ENCODE peak calls at places on chromosomes 13 and 19, in seven cellular contexts. Q is MM.1S, B is fibroblast of villous mesenchyme, O is tibial artery, I is mammary epithelial cell, A is psoas muscle, E is dorsolateral prefrontal cortex. P is an unnamed sample.

GRCh38 chr19:32324631-32325215 is 20.7 kb upstream of the ZNF507 start:
- DNase-seq in Q (peak; percentile 45), B (no peak), O (no peak), I (no peak), A (no peak), E (no peak), P (peak; percentile 40)

GRCh38 chr13:24299488-24300114 is 9.8 kb upstream of the C1QTNF9 start:
- DNase-seq in Q (no peak), B (no peak), O (no peak), I (no peak), A (no peak), E (no peak), P (no peak)

GRCh38 chr13:31172001-31172400 is 10.3 kb upstream of the HSPH1 start:
- DNase-seq in Q (no peak), B (peak; percentile 27), O (no peak), I (peak; percentile 70), A (no peak), E (no peak), P (peak; percentile 68)

GRCh38 chr13:47480941-47481340 is 520.1 kb downstream of the SUCLA2 start:
- DNase-seq in Q (no peak), B (no peak), O (no peak), I (no peak), A (no peak), E (no peak), P (no peak)

GRCh38 chr19:1259206-1259872 is 9.8 kb upstream of the CIRBP start:
- DNase-seq in Q (peak; percentile 78), B (peak; percentile 80), O (peak; percentile 70), I (no peak), A (peak; percentile 78), E (no peak), P (peak; percentile 51)

GRCh38 chr19:39412867-39413268 is 399 bp downstream of the PLEKHG2 start:
- DNase-seq in Q (no peak), B (no peak), O (peak; percentile 60), I (no peak), A (no peak), E (no peak), P (no peak)

GRCh38 chr19:15195381-15195964 is 5.3 kb downstream of the NOTCH3 start:
- DNase-seq in Q (no peak), B (peak; percentile 65), O (peak; percentile 74), I (peak; percentile 80), A (peak; percentile 47), E (no peak), P (peak; percentile 47)

GRCh38 chr19:29567366-29567915 is 38.6 kb upstream of the POP4 start:
- DNase-seq in Q (no peak), B (no peak), O (no peak), I (no peak), A (no peak), E (no peak), P (no peak)

GRCh38 chr13:77381059-77381458 is 54.2 kb upstream of the MYCBP2 start:
- DNase-seq in Q (no peak), B (no peak), O (no peak), I (no peak), A (no peak), E (no peak), P (no peak)

GRCh38 chr13:112057736-112058518 is 9.0 kb upstream of the SOX1 start:
- DNase-seq in Q (no peak), B (no peak), O (no peak), I (no peak), A (no peak), E (no peak), P (no peak)

GRCh38 chr13:19726611-19727010 is 56.1 kb downstream of the PSPC1 start:
- DNase-seq in Q (no peak), B (no peak), O (no peak), I (no peak), A (no peak), E (no peak), P (peak; percentile 63)

GRCh38 chr13:29362849-29363604 is 232.5 kb downstream of the SLC7A1 start:
- DNase-seq in Q (peak; percentile 51), B (peak; percentile 52), O (no peak), I (peak; percentile 32), A (no peak), E (peak; percentile 50), P (peak; percentile 36)

GRCh38 chr19:54600228-54600627 is 6.8 kb downstream of the LILRA1 start:
- DNase-seq in Q (no peak), B (no peak), O (no peak), I (no peak), A (no peak), E (no peak), P (no peak)

GRCh38 chr19:15124572-15125231 is 17.5 kb downstream of the SYDE1 start:
- DNase-seq in Q (no peak), B (no peak), O (no peak), I (peak; percentile 34), A (no peak), E (peak; percentile 37), P (no peak)

GRCh38 chr13:112184261-112184660 is 117.3 kb downstream of the SOX1 start:
- DNase-seq in Q (no peak), B (no peak), O (no peak), I (no peak), A (no peak), E (no peak), P (no peak)

GRCh38 chr13:46526763-46527162 is 26.2 kb upstream of the LRCH1 start:
- DNase-seq in Q (no peak), B (no peak), O (no peak), I (no peak), A (no peak), E (no peak), P (no peak)

GRCh38 chr13:76148374-76148773 is 512.2 kb downstream of the LMO7 start:
- DNase-seq in Q (peak; percentile 72), B (no peak), O (no peak), I (no peak), A (no peak), E (no peak), P (no peak)

GRCh38 chr19:38649305-38650179 is 2.1 kb downstream of the ACTN4 start:
- DNase-seq in Q (no peak), B (no peak), O (no peak), I (peak; percentile 82), A (peak; percentile 52), E (no peak), P (peak; percentile 41)

GRCh38 chr19:13644648-13645047 is 119.7 kb upstream of the MRI1 start:
- DNase-seq in Q (no peak), B (no peak), O (no peak), I (no peak), A (no peak), E (no peak), P (no peak)

GRCh38 chr13:32278456-32278855 is 36.7 kb downstream of the ZAR1L start:
- DNase-seq in Q (no peak), B (peak; percentile 22), O (no peak), I (peak; percentile 68), A (no peak), E (no peak), P (no peak)

GRCh38 chr19:14616310-14616870 is 33.5 kb downstream of the CLEC17A start:
- DNase-seq in Q (no peak), B (no peak), O (no peak), I (no peak), A (no peak), E (no peak), P (no peak)

GRCh38 chr13:37652596-37652995 is 54.0 kb upstream of the POSTN start:
- DNase-seq in Q (no peak), B (no peak), O (no peak), I (no peak), A (no peak), E (no peak), P (peak; percentile 58)

GRCh38 chr19:4380254-4380727 is 20.1 kb downstream of the SH3GL1 start:
- DNase-seq in Q (no peak), B (no peak), O (no peak), I (peak; percentile 65), A (peak; percentile 54), E (no peak), P (no peak)

GRCh38 chr19:7489609-7490044 is 792 bp upstream of the PEX11G start:
- DNase-seq in Q (no peak), B (no peak), O (no peak), I (no peak), A (no peak), E (no peak), P (no peak)
- H3K4me3 ChIP-seq in Q (no peak overlapping the region), B (no peak overlapping the region), O (peak overlapping the region; percentile 70), I (no peak overlapping the region), A (peak overlapping the region; percentile 75), E (peak overlapping the region; percentile 60), P (no peak overlapping the region)

DNA sequence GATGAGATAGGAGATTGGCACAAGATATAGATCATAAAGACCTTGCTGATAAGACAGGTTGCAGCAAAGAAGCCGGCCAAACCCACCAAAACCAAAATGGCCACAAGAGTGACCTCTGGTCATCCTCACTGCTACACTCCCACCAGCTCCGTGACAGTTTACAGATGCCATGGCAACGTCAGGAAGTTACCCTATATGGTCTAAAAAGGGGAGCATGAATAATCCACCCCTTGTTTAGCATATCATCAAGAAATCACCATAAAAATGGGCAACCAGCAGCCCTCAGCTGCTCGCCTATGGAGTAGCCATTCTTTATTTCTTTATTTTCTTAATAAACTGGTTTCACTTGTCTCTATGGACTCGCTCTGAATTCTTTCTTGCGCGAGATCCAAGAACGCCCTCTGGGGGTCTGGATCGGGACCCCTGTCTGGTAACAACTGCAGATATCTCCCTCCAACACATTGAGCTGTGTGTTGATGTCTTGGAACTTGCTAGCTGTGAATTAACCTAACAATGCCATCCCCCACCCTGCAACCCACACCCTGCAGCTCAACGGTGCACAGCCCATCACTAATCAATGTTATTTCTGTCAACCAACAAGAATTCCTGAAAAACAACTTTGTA is 27.1 kb upstream of the GRTP1 start:
- DNase-seq in Q (no peak), B (no peak), O (no peak), I (no peak), A (no peak), E (no peak), P (no peak)
- TF ChIP-seq CTCF in Q (no peak), B (no peak), O (no peak), I (no peak), A (no peak), E (no peak), P (no peak)

GRCh38 chr19:35270381-35270811 is 1.6 kb downstream of the USF2 start:
- DNase-seq in Q (no peak), B (no peak), O (no peak), I (no peak), A (no peak), E (no peak), P (no peak)
- H3K4me3 ChIP-seq in Q (no peak overlapping the region), B (no peak overlapping the region), O (no peak overlapping the region), I (peak overlapping the region; percentile 72), A (no peak overlapping the region), E (peak overlapping the region; percentile 62), P (peak overlapping the region; percentile 68)

GRCh38 chr19:35553385-35554000 is 8.1 kb downstream of the TMEM147 start:
- DNase-seq in Q (no peak), B (no peak), O (no peak), I (no peak), A (no peak), E (no peak), P (no peak)

GRCh38 chr19:35556025-35556590 is 7.3 kb downstream of the ATP4A start:
- DNase-seq in Q (no peak), B (no peak), O (no peak), I (no peak), A (no peak), E (no peak), P (no peak)

GRCh38 chr19:35554076-35554475 is 8.7 kb downstream of the TMEM147 start:
- DNase-seq in Q (no peak), B (no peak), O (no peak), I (no peak), A (no peak), E (no peak), P (no peak)

GRCh38 chr19:35556846-35557538 is 6.5 kb downstream of the ATP4A start:
- DNase-seq in Q (no peak), B (no peak), O (no peak), I (no peak), A (no peak), E (no peak), P (no peak)

GRCh38 chr19:35555301-35556005 is 8.0 kb downstream of the ATP4A start:
- DNase-seq in Q (no peak), B (peak; percentile 27), O (no peak), I (peak; percentile 12), A (no peak), E (no peak), P (peak; percentile 29)
- TF ChIP-seq CTCF in Q (peak; percentile 42), B (peak; percentile 15), O (no peak), I (peak; percentile 16), A (no peak), E (no peak), P (peak; percentile 25)